ENCODE peak calls at places on chromosomes 1 and 21, in seven cellular contexts. X is CD4-positive, CD25-positive, alpha-beta regulatory T cell; U is stimulated activated CD8-positive, alpha-beta memory T cell treated with anti-CD3 and anti-CD28 coated beads, Interleukin-4, amount 100 ng/mL, for 48 hours; P is NCI-H146; S is hepatocyte; Q is cardiac muscle cell; D is tibial artery. E is an unnamed sample.

GRCh38 chr1:93925206-93925605 is 16.0 kb upstream of the GCLM start:
- DNase-seq in X (no peak), U (no peak), P (no peak), S (no peak), Q (no peak), D (no peak), E (no peak)

GRCh38 chr1:222948079-222948478 is 133.2 kb downstream of the DISP1 start:
- DNase-seq in X (no peak), U (no peak), P (no peak), S (no peak), Q (no peak), D (no peak), E (no peak)

GRCh38 chr21:14453339-14453738 is 70.4 kb upstream of the HSPA13 start:
- DNase-seq in X (no peak), U (peak), P (no peak), S (peak), Q (no peak), D (no peak), E (no peak)

GRCh38 chr1:6603851-6604558 is 1.3 kb upstream of the KLHL21 start:
- DNase-seq in X (peak), U (peak), P (no peak), S (peak), Q (peak), D (peak), E (no peak)

GRCh38 chr1:149995927-149996326 is 14.6 kb downstream of the OTUD7B start:
- DNase-seq in X (no peak), U (no peak), P (no peak), S (no peak), Q (no peak), D (no peak), E (no peak)

GRCh38 chr1:44616284-44616990 is 57.8 kb downstream of the TMEM53 start:
- DNase-seq in X (no peak), U (no peak), P (no peak), S (no peak), Q (no peak), D (no peak), E (no peak)

GRCh38 chr1:74222701-74223100 is 12.5 kb upstream of the TNNI3K start:
- DNase-seq in X (no peak), U (no peak), P (no peak), S (no peak), Q (no peak), D (no peak), E (peak)

GRCh38 chr1:30325085-30325935 is 398.1 kb downstream of the MATN1 start:
- DNase-seq in X (no peak), U (peak), P (no peak), S (no peak), Q (no peak), D (no peak), E (no peak)

GRCh38 chr21:42763578-42764442 is 110.4 kb downstream of the PDE9A start:
- DNase-seq in X (no peak), U (no peak), P (peak), S (no peak), Q (no peak), D (no peak), E (no peak)

GRCh38 chr1:2950926-2951305 is 70.4 kb upstream of the ACTRT2 start:
- DNase-seq in X (no peak), U (no peak), P (no peak), S (no peak), Q (no peak), D (no peak), E (no peak)

GRCh38 chr1:62437273-62437945 is 560 bp downstream of the USP1 start:
- DNase-seq in X (peak), U (no peak), P (no peak), S (peak), Q (peak), D (no peak), E (peak)

E was measured in DMS53.